ENCODE peak calls at places on chromosomes 12 and 14, in seven cellular contexts. I, A, M, O, P, C and S are unnamed samples.

GRCh38 chr12:124507188-124508109 is 60.0 kb downstream of the NCOR2 start:
- DNase-seq in I (no peak), A (no peak), M (no peak), O (peak), P (peak), C (no peak), S (peak)

GRCh38 chr14:67722293-67722692 is 20.6 kb downstream of the RDH12 start:
- DNase-seq in I (peak), A (peak), M (peak), O (peak), P (peak), C (no peak), S (peak)

GRCh38 chr12:124434951-124435805 is 132.2 kb downstream of the NCOR2 start:
- DNase-seq in I (no peak), A (no peak), M (no peak), O (no peak), P (no peak), C (no peak), S (no peak)

GRCh38 chr14:50961606-50962259 is 17.4 kb upstream of the PYGL start:
- DNase-seq in I (peak), A (peak), M (no peak), O (peak), P (peak), C (no peak), S (no peak)

GRCh38 chr12:64729909-64730584 is 29.2 kb downstream of the GNS start:
- DNase-seq in I (no peak), A (no peak), M (no peak), O (no peak), P (no peak), C (no peak), S (no peak)

GRCh38 chr12:31728289-31728916 is 418 bp downstream of the AMN1 start:
- DNase-seq in I (peak), A (peak), M (peak), O (peak), P (no peak), C (no peak), S (no peak)

GRCh38 chr12:16562413-16562812 is 43.5 kb downstream of the LMO3 start:
- DNase-seq in I (no peak), A (no peak), M (no peak), O (no peak), P (no peak), C (no peak), S (no peak)

GRCh38 chr12:38898001-38898684 is 7.2 kb downstream of the CPNE8 start:
- DNase-seq in I (no peak), A (no peak), M (no peak), O (no peak), P (no peak), C (no peak), S (no peak)

GRCh38 chr14:49634547-49635334 is at the start of gene DNAAF2:
- DNase-seq in I (peak), A (peak), M (peak), O (peak), P (peak), C (no peak), S (peak)

GRCh38 chr12:89574736-89575208 is 48.9 kb upstream of the POC1B start:
- DNase-seq in I (no peak), A (peak), M (no peak), O (peak), P (peak), C (no peak), S (no peak)

GRCh38 chr14:58298880-58299664 is 717 bp downstream of the ARID4A start:
- DNase-seq in I (peak), A (peak), M (peak), O (peak), P (peak), C (no peak), S (peak)

GRCh38 chr12:51760231-51760630 is 88.3 kb downstream of the FIGNL2 start:
- DNase-seq in I (no peak), A (no peak), M (no peak), O (peak), P (no peak), C (no peak), S (no peak)

GRCh38 chr12:12379831-12380730 is 23.2 kb downstream of the BORCS5 start:
- DNase-seq in I (no peak), A (no peak), M (no peak), O (peak), P (peak), C (no peak), S (no peak)

GRCh38 chr12:68959457-68960161 is 26.6 kb upstream of the CPM start:
- DNase-seq in I (no peak), A (no peak), M (no peak), O (no peak), P (no peak), C (no peak), S (no peak)
- H3K4me3 ChIP-seq in I (no peak), A (no peak), M (no peak), O (no peak), P (no peak), C (no peak), S (no peak)

GRCh38 chr12:20695232-20695631 is at the start of gene SLCO1C1:
- DNase-seq in I (no peak), A (no peak), M (no peak), O (no peak), P (no peak), C (no peak), S (no peak)
- H3K4me3 ChIP-seq in I (no peak), A (no peak), M (no peak), O (no peak), P (peak), C (peak), S (peak)

GRCh38 chr12:95742586-95742985 is 48.0 kb downstream of the NTN4 start:
- DNase-seq in I (peak), A (no peak), M (no peak), O (no peak), P (no peak), C (no peak), S (no peak)
- H3K4me3 ChIP-seq in I (no peak), A (no peak), M (no peak), O (no peak), P (no peak), C (no peak), S (no peak)

GRCh38 chr12:20627001-20627588 is 68.0 kb upstream of the SLCO1C1 start:
- DNase-seq in I (no peak), A (no peak), M (no peak), O (no peak), P (peak), C (no peak), S (no peak)

GRCh38 chr12:20628388-20628787 is 66.7 kb upstream of the SLCO1C1 start:
- DNase-seq in I (no peak), A (no peak), M (no peak), O (no peak), P (no peak), C (no peak), S (no peak)

GRCh38 chr12:20629414-20630156 is 65.5 kb upstream of the SLCO1C1 start:
- DNase-seq in I (peak), A (no peak), M (no peak), O (peak), P (peak), C (no peak), S (peak)

GRCh38 chr12:20631711-20632110 is 63.4 kb upstream of the SLCO1C1 start:
- DNase-seq in I (no peak), A (no peak), M (no peak), O (peak), P (peak), C (no peak), S (no peak)

GRCh38 chr12:20628999-20629398 is 66.1 kb upstream of the SLCO1C1 start:
- DNase-seq in I (no peak), A (no peak), M (no peak), O (no peak), P (no peak), C (no peak), S (no peak)
- H3K4me3 ChIP-seq in I (no peak), A (no peak), M (no peak), O (no peak), P (no peak), C (no peak), S (no peak)

GRCh38 chr14:55139152-55139551 is 10.1 kb downstream of the LGALS3 start:
- DNase-seq in I (no peak), A (no peak), M (no peak), O (no peak), P (no peak), C (no peak), S (no peak)

GRCh38 chr14:55136241-55136640 is 7.2 kb downstream of the LGALS3 start:
- DNase-seq in I (peak), A (no peak), M (no peak), O (peak), P (peak), C (no peak), S (no peak)

GRCh38 chr14:55139696-55140509 is 10.9 kb downstream of the LGALS3 start:
- DNase-seq in I (no peak), A (no peak), M (no peak), O (no peak), P (no peak), C (no peak), S (no peak)

GRCh38 chr14:55138091-55138490 is 9.0 kb downstream of the LGALS3 start:
- DNase-seq in I (no peak), A (no peak), M (no peak), O (peak), P (no peak), C (no peak), S (no peak)

GRCh38 chr14:55136868-55137785 is 8.1 kb downstream of the LGALS3 start:
- DNase-seq in I (no peak), A (peak), M (peak), O (peak), P (peak), C (no peak), S (peak)
- H3K4me3 ChIP-seq in I (no peak), A (no peak), M (peak), O (peak), P (peak), C (no peak), S (peak)